ENCODE peak calls at places on chromosomes 4 and X, in six cellular contexts. One of them, this sample, is unnamed.

GRCh38 chr4:28238756-28239155 is 1378.1 kb downstream of the STIM2 start:
- DNase-seq in glutamatergic neuron: no peak
- DNase-seq in activated T-cell treated with anti-CD3 and anti-CD28 coated beads, Interleukin-2, amount 50 U/mL, for 24 hours: no peak
- DNase-seq in stimulated activated CD8-positive, alpha-beta memory T cell treated with anti-CD3 and anti-CD28 coated beads, Interleukin-4, amount 100 ng/mL, for 24 hours: no peak
- DNase-seq in Caki2: no peak
- DNase-seq in omental fat pad: no peak
- DNase-seq in this sample: no peak

GRCh38 chrX:45322382-45322781 is 121.7 kb upstream of the DIPK2B start:
- DNase-seq in Caki2: peak
- DNase-seq in omental fat pad: no peak
- DNase-seq in stimulated activated CD8-positive, alpha-beta memory T cell treated with anti-CD3 and anti-CD28 coated beads, Interleukin-4, amount 100 ng/mL, for 24 hours: no peak
- DNase-seq in activated T-cell treated with anti-CD3 and anti-CD28 coated beads, Interleukin-2, amount 50 U/mL, for 24 hours: no peak
- DNase-seq in glutamatergic neuron: no peak
- DNase-seq in this sample: peak

GRCh38 chr4:32349026-32349425 is 1628.9 kb downstream of the PCDH7 start:
- DNase-seq in activated T-cell treated with anti-CD3 and anti-CD28 coated beads, Interleukin-2, amount 50 U/mL, for 24 hours: no peak
- DNase-seq in Caki2: no peak
- DNase-seq in omental fat pad: no peak
- DNase-seq in stimulated activated CD8-positive, alpha-beta memory T cell treated with anti-CD3 and anti-CD28 coated beads, Interleukin-4, amount 100 ng/mL, for 24 hours: no peak
- DNase-seq in glutamatergic neuron: no peak
- DNase-seq in this sample: no peak

GRCh38 chr4:152369903-152370296 is 166.0 kb downstream of the FBXW7 start:
- DNase-seq in glutamatergic neuron: no peak
- DNase-seq in omental fat pad: no peak
- DNase-seq in stimulated activated CD8-positive, alpha-beta memory T cell treated with anti-CD3 and anti-CD28 coated beads, Interleukin-4, amount 100 ng/mL, for 24 hours: no peak
- DNase-seq in activated T-cell treated with anti-CD3 and anti-CD28 coated beads, Interleukin-2, amount 50 U/mL, for 24 hours: no peak
- DNase-seq in Caki2: no peak
- DNase-seq in this sample: no peak

GRCh38 chr4:121408-122084 is 2.8 kb upstream of the ZNF718 start:
- DNase-seq in omental fat pad: no peak
- DNase-seq in stimulated activated CD8-positive, alpha-beta memory T cell treated with anti-CD3 and anti-CD28 coated beads, Interleukin-4, amount 100 ng/mL, for 24 hours: peak
- DNase-seq in activated T-cell treated with anti-CD3 and anti-CD28 coated beads, Interleukin-2, amount 50 U/mL, for 24 hours: no peak
- DNase-seq in glutamatergic neuron: no peak
- DNase-seq in Caki2: no peak
- DNase-seq in this sample: peak

GRCh38 chr4:168150651-168151050 is 58.3 kb downstream of the ANXA10 start:
- DNase-seq in glutamatergic neuron: no peak
- DNase-seq in Caki2: no peak
- DNase-seq in stimulated activated CD8-positive, alpha-beta memory T cell treated with anti-CD3 and anti-CD28 coated beads, Interleukin-4, amount 100 ng/mL, for 24 hours: no peak
- DNase-seq in activated T-cell treated with anti-CD3 and anti-CD28 coated beads, Interleukin-2, amount 50 U/mL, for 24 hours: no peak
- DNase-seq in omental fat pad: no peak
- DNase-seq in this sample: no peak

GRCh38 chrX:137707348-137707747 is 141.4 kb downstream of the ZIC3 start:
- DNase-seq in activated T-cell treated with anti-CD3 and anti-CD28 coated beads, Interleukin-2, amount 50 U/mL, for 24 hours: no peak
- DNase-seq in omental fat pad: no peak
- DNase-seq in stimulated activated CD8-positive, alpha-beta memory T cell treated with anti-CD3 and anti-CD28 coated beads, Interleukin-4, amount 100 ng/mL, for 24 hours: no peak
- DNase-seq in glutamatergic neuron: no peak
- DNase-seq in Caki2: no peak
- DNase-seq in this sample: no peak

GRCh38 chr4:181168406-181168805 is 1074.8 kb upstream of the TENM3 start:
- DNase-seq in activated T-cell treated with anti-CD3 and anti-CD28 coated beads, Interleukin-2, amount 50 U/mL, for 24 hours: no peak
- DNase-seq in stimulated activated CD8-positive, alpha-beta memory T cell treated with anti-CD3 and anti-CD28 coated beads, Interleukin-4, amount 100 ng/mL, for 24 hours: no peak
- DNase-seq in omental fat pad: no peak
- DNase-seq in glutamatergic neuron: no peak
- DNase-seq in Caki2: no peak
- DNase-seq in this sample: no peak

GRCh38 chr4:71151054-71151453 is 157.6 kb downstream of the DCK start:
- DNase-seq in stimulated activated CD8-positive, alpha-beta memory T cell treated with anti-CD3 and anti-CD28 coated beads, Interleukin-4, amount 100 ng/mL, for 24 hours: no peak
- DNase-seq in glutamatergic neuron: no peak
- DNase-seq in omental fat pad: no peak
- DNase-seq in Caki2: no peak
- DNase-seq in activated T-cell treated with anti-CD3 and anti-CD28 coated beads, Interleukin-2, amount 50 U/mL, for 24 hours: no peak
- DNase-seq in this sample: no peak

GRCh38 chr4:33837043-33837442 is 2407.3 kb downstream of the ARAP2 start:
- DNase-seq in omental fat pad: no peak
- DNase-seq in Caki2: peak
- DNase-seq in activated T-cell treated with anti-CD3 and anti-CD28 coated beads, Interleukin-2, amount 50 U/mL, for 24 hours: no peak
- DNase-seq in stimulated activated CD8-positive, alpha-beta memory T cell treated with anti-CD3 and anti-CD28 coated beads, Interleukin-4, amount 100 ng/mL, for 24 hours: no peak
- DNase-seq in glutamatergic neuron: no peak
- DNase-seq in this sample: no peak

GRCh38 chrX:116173006-116173405 is 2.5 kb downstream of the AGTR2 start:
- DNase-seq in activated T-cell treated with anti-CD3 and anti-CD28 coated beads, Interleukin-2, amount 50 U/mL, for 24 hours: no peak
- DNase-seq in stimulated activated CD8-positive, alpha-beta memory T cell treated with anti-CD3 and anti-CD28 coated beads, Interleukin-4, amount 100 ng/mL, for 24 hours: no peak
- DNase-seq in Caki2: no peak
- DNase-seq in omental fat pad: no peak
- DNase-seq in glutamatergic neuron: no peak
- DNase-seq in this sample: no peak

GRCh38 chr4:48683784-48684666 is 96.1 kb downstream of the FRYL start:
- DNase-seq in stimulated activated CD8-positive, alpha-beta memory T cell treated with anti-CD3 and anti-CD28 coated beads, Interleukin-4, amount 100 ng/mL, for 24 hours: no peak
- DNase-seq in glutamatergic neuron: no peak
- DNase-seq in activated T-cell treated with anti-CD3 and anti-CD28 coated beads, Interleukin-2, amount 50 U/mL, for 24 hours: no peak
- DNase-seq in Caki2: no peak
- DNase-seq in omental fat pad: no peak
- DNase-seq in this sample: no peak

GRCh38 chrX:87409113-87409841 is 108.3 kb upstream of the KLHL4 start:
- DNase-seq in activated T-cell treated with anti-CD3 and anti-CD28 coated beads, Interleukin-2, amount 50 U/mL, for 24 hours: no peak
- DNase-seq in glutamatergic neuron: no peak
- DNase-seq in stimulated activated CD8-positive, alpha-beta memory T cell treated with anti-CD3 and anti-CD28 coated beads, Interleukin-4, amount 100 ng/mL, for 24 hours: no peak
- DNase-seq in omental fat pad: no peak
- DNase-seq in Caki2: peak
- DNase-seq in this sample: no peak

GRCh38 chr4:119172223-119172622 is 36.6 kb downstream of the MYOZ2 start:
- DNase-seq in omental fat pad: no peak
- DNase-seq in activated T-cell treated with anti-CD3 and anti-CD28 coated beads, Interleukin-2, amount 50 U/mL, for 24 hours: no peak
- DNase-seq in stimulated activated CD8-positive, alpha-beta memory T cell treated with anti-CD3 and anti-CD28 coated beads, Interleukin-4, amount 100 ng/mL, for 24 hours: no peak
- DNase-seq in glutamatergic neuron: no peak
- DNase-seq in Caki2: no peak
- DNase-seq in this sample: no peak

This sample was measured in Jurkat, Clone E6-1.